ENCODE peak calls at places on chromosomes 13 and 19, in nine cellular contexts. M is left ventricle myocardium inferior, P is heart left ventricle, I is H1, K is brain microvascular endothelial cell, U is Peyer's patch, Z is heart right ventricle, H is IMR-90, A is iPS DF 6.9. X is an unnamed sample.
A peak's percentile ranks its signal among the peaks of the same experiment; 100 is the strongest.

GRCh38 chr13:29573190-29573589 is 22.3 kb downstream of the SLC7A1 start:
- DNase-seq in H (peak; percentile 39), K (no peak), P (no peak), A (no peak), U (peak; percentile 78), I (no peak), Z (no peak), M (no peak), X (no peak)

GRCh38 chr13:55820817-55821216 is 1319.9 kb upstream of the PRR20A start:
- DNase-seq in I (no peak), H (no peak), A (no peak), K (no peak), U (no peak), Z (no peak), M (no peak), P (no peak), X (no peak)

GRCh38 chr19:16714702-16715294 is 4.8 kb upstream of the NWD1 start:
- DNase-seq in M (peak; percentile 22), K (peak; percentile 27), U (peak; percentile 57), H (peak; percentile 24), P (no peak), I (peak; percentile 50), A (peak; percentile 37), Z (peak; percentile 47), X (no peak)

GRCh38 chr13:40456397-40456958 is 210.0 kb downstream of the FOXO1 start:
- DNase-seq in K (no peak), H (no peak), P (no peak), M (no peak), U (no peak), A (no peak), I (no peak), Z (no peak), X (no peak)

GRCh38 chr19:40503300-40503699 is 36.5 kb downstream of the SPTBN4 start:
- DNase-seq in M (no peak), I (no peak), U (no peak), H (no peak), K (no peak), A (no peak), P (no peak), Z (no peak), X (no peak)

GRCh38 chr13:25652764-25653163 is 281.0 kb downstream of the ATP8A2 start:
- DNase-seq in M (no peak), H (no peak), A (peak; percentile 45), I (no peak), U (no peak), Z (no peak), K (no peak), P (no peak), X (no peak)

GRCh38 chr13:105702441-105702840 is 833.0 kb downstream of the EFNB2 start:
- DNase-seq in K (no peak), M (no peak), H (no peak), A (no peak), Z (no peak), U (no peak), P (no peak), I (no peak), X (no peak)

GRCh38 chr19:30132312-30133075 is 190.5 kb downstream of the URI1 start:
- DNase-seq in U (no peak), I (no peak), K (no peak), M (no peak), H (no peak), A (no peak), Z (no peak), P (no peak), X (no peak)

DNA sequence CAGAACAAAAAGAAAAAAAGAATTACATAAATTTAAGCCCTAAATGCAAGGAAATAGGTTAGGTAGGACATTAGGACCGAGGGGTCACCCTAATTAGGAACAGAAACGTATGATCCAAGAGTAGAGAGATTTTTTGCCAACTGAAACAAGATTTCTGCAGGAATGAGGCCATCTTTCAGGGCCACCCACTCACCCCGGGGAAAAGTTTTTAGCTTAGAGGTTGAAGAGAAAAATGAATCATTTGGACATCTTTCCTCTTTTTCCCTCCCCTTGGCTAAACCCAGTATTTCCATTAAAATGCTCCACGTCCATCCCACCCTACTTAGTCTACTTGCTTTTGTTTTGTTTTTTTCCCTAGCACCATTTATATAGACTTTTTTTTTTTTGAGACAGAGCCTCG is 10.6 kb upstream of the PNMA8A start:
- DNase-seq in K (no peak), I (no peak), H (peak; percentile 36), Z (no peak), U (no peak), A (no peak), P (no peak), M (no peak), X (no peak)
- H3K4me3 ChIP-seq in K (no peak overlapping the region), I (no peak overlapping the region), H (no peak overlapping the region), Z (no peak overlapping the region), U (no peak overlapping the region), A (no peak overlapping the region), P (peak overlapping the region; percentile 10), M (peak overlapping the region; percentile 29), X (no peak overlapping the region)

GRCh38 chr19:7515091-7515470 is 822 bp upstream of the ZNF358 start:
- DNase-seq in Z (no peak), U (no peak), M (no peak), H (peak; percentile 66), K (no peak), P (peak; percentile 61), I (no peak), A (no peak), X (no peak)
- H3K4me3 ChIP-seq in Z (peak overlapping the region; percentile 60), U (peak overlapping the region; percentile 24), M (peak overlapping the region; percentile 90), H (peak overlapping the region; percentile 77), K (no peak overlapping the region), P (peak overlapping the region; percentile 51), I (no peak overlapping the region), A (no peak overlapping the region), X (peak overlapping the region; percentile 68)

GRCh38 chr13:82654851-82655517 is 1227.3 kb downstream of the SLITRK1 start:
- DNase-seq in K (peak; percentile 81), U (peak; percentile 46), Z (peak; percentile 61), H (peak; percentile 82), P (peak; percentile 71), A (no peak), I (no peak), M (peak; percentile 73), X (no peak)
- H3K4me3 ChIP-seq in K (peak overlapping the region; percentile 16), U (no peak overlapping the region), Z (no peak overlapping the region), H (peak overlapping the region; percentile 7), P (no peak overlapping the region), A (no peak overlapping the region), I (no peak overlapping the region), M (no peak overlapping the region), X (no peak overlapping the region)

DNA sequence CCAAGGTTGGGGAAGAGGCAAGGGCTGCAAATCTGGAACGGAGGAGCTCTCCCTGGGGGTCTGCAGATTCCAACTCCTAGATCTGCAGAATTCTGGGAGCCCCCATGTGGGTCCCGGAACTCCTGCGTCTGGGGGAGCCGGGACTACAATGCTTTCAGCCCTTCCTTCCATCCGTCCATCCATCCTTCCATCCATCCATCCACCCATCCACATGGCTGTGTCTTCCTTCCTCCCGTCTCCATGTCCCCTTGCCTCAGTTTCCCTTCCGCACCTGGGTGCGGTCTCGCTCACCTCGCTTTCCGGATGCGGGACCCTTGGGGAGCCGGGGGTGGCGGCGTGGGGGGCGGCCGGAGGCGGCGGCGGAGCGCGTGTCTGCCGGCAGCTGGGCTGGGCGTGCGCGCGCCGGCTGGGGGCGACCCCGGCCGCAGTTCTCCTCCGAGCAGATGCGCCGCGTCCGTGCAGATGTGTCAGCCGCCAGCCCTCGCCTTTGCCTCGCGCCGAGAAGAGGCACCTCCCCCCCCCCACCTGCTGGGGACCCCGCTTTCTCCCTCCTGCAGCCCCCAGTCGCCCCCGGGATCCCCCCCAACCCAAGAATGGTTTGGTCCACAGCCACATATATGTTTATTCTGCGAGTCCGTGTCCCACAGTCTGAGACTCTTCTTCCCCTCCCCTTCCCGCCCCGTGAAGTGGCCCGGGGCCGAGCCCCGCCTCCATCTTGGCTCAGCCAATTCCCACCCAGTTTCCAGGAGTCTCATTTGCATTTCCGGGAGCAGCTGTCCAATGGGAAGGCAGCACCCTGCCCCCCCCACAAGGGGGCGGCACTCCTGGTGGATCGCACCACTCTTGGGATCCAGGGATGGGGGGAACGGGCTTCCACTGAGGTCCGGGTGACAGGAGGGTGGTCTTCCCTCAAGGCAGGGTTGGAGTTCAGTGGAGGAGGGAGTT is 8.8 kb downstream of the ISOC2 start:
- DNase-seq in M (peak; percentile 66), U (peak; percentile 67), I (no peak), Z (peak; percentile 80), H (peak; percentile 79), K (peak; percentile 75), A (no peak), P (peak; percentile 79), X (no peak)
- H3K4me3 ChIP-seq in M (peak overlapping the region; percentile 37), U (no peak overlapping the region), I (peak overlapping the region; percentile 26), Z (peak overlapping the region; percentile 20), H (peak overlapping the region; percentile 31), K (peak overlapping the region; percentile 15), A (peak overlapping the region; percentile 38), P (no peak overlapping the region), X (no peak overlapping the region)

GRCh38 chr19:43914051-43914450 is 21.0 kb downstream of the ZNF45 start:
- DNase-seq in U (no peak), Z (no peak), H (no peak), A (no peak), K (no peak), M (no peak), I (no peak), P (no peak), X (no peak)

GRCh38 chr19:43910884-43911283 is 24.2 kb downstream of the ZNF45 start:
- DNase-seq in H (no peak), Z (no peak), A (no peak), K (no peak), I (no peak), P (no peak), M (no peak), U (no peak), X (no peak)

GRCh38 chr19:43908659-43909058 is 26.4 kb downstream of the ZNF45 start:
- DNase-seq in I (no peak), H (no peak), P (no peak), U (no peak), K (no peak), M (no peak), Z (no peak), A (no peak), X (no peak)

DNA sequence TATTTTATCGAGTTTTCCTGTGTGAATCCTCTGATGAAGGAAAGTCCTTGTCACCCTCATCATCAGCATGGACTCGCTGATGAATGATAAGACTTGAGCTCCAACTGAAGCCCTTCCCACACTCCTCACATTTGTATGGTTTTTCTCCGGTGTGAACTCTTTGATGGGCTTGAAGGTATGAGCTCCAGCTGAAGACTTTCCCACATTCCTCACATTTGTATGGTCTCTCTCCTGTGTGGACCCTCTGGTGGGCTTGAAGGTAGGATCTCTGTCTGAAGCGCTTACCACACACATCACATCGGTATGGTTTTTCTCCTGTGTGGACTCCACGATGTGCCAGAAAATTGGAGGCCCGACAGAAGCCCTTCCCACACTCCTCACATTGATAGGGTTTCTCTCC is 21.7 kb downstream of the ZNF45 start:
- DNase-seq in Z (no peak), H (no peak), U (no peak), K (no peak), M (no peak), P (no peak), I (no peak), A (no peak), X (no peak)
- H3K4me3 ChIP-seq in Z (no peak overlapping the region), H (no peak overlapping the region), U (no peak overlapping the region), K (no peak overlapping the region), M (no peak overlapping the region), P (no peak overlapping the region), I (no peak overlapping the region), A (no peak overlapping the region), X (no peak overlapping the region)

GRCh38 chr19:11293468-11294389 is 2.2 kb upstream of the TSPAN16 start:
- DNase-seq in U (peak; percentile 93), H (peak; percentile 87), P (peak; percentile 96), M (peak; percentile 97), A (peak; percentile 84), I (peak; percentile 88), Z (peak; percentile 97), K (peak; percentile 85), X (peak; percentile 37)
- H3K4me3 ChIP-seq in U (no peak overlapping the region), H (peak overlapping the region; percentile 16), P (peak overlapping the region; percentile 15), M (peak overlapping the region; percentile 46), A (no peak overlapping the region), I (no peak overlapping the region), Z (peak overlapping the region; percentile 39), K (peak overlapping the region; percentile 35), X (peak overlapping the region; percentile 42)

X was measured in AG04449.